ENCODE peak calls at places on chromosome 14, in seven cellular contexts. E is COR-L47, N is A172, P is NCI-H510A treated with DMSO at 0.1 percent for 48 hours, V is pancreas, G is fibroblast of the aortic adventitia, I is RWPE1. Z is an unnamed sample.

GRCh38 chr14:94022532-94023411 is 3.4 kb upstream of the OTUB2 start:
- DNase-seq in E (no peak), N (no peak), P (no peak), V (no peak), G (no peak), I (no peak), Z (no peak)

GRCh38 chr14:90109858-90110257 is 48.1 kb downstream of the KCNK13 start:
- DNase-seq in E (peak), N (peak), P (peak), V (no peak), G (no peak), I (peak), Z (no peak)

GRCh38 chr14:52829527-52829926 is 38.1 kb upstream of the GNPNAT1 start:
- DNase-seq in E (no peak), N (no peak), P (no peak), V (no peak), G (no peak), I (no peak), Z (no peak)

GRCh38 chr14:96001866-96002510 is 37.2 kb upstream of the C14orf132 start:
- DNase-seq in E (peak), N (peak), P (peak), V (no peak), G (no peak), I (no peak), Z (no peak)

GRCh38 chr14:58587271-58587670 is 50.5 kb upstream of the DACT1 start:
- DNase-seq in E (no peak), N (no peak), P (no peak), V (no peak), G (peak), I (no peak), Z (no peak)

GRCh38 chr14:66099931-66100330 is 386.2 kb upstream of the CCDC196 start:
- DNase-seq in E (no peak), N (no peak), P (no peak), V (no peak), G (no peak), I (no peak), Z (no peak)

GRCh38 chr14:54625158-54625557 is 58.2 kb downstream of the SAMD4A start:
- DNase-seq in E (no peak), N (no peak), P (no peak), V (no peak), G (no peak), I (no peak), Z (no peak)

GRCh38 chr14:65783576-65783975 is 371.0 kb downstream of the FUT8 start:
- DNase-seq in E (no peak), N (peak), P (no peak), V (no peak), G (peak), I (no peak), Z (no peak)

GRCh38 chr14:72451081-72451972 is 442.6 kb downstream of the DPF3 start:
- DNase-seq in E (peak), N (peak), P (no peak), V (no peak), G (no peak), I (no peak), Z (no peak)

GRCh38 chr14:98154254-98154653 is 1117.7 kb downstream of the BCL11B start:
- DNase-seq in E (no peak), N (no peak), P (no peak), V (no peak), G (no peak), I (no peak), Z (no peak)

GRCh38 chr14:60311417-60311816 is 62.4 kb downstream of the PPM1A start:
- DNase-seq in E (no peak), N (peak), P (no peak), V (no peak), G (peak), I (no peak), Z (no peak)

GRCh38 chr14:74720526-74720925 is 7.6 kb downstream of the FCF1 start:
- DNase-seq in E (no peak), N (no peak), P (no peak), V (no peak), G (peak), I (no peak), Z (no peak)

GRCh38 chr14:42854061-42854460 is 1247.4 kb downstream of the LRFN5 start:
- DNase-seq in E (no peak), N (no peak), P (no peak), V (no peak), G (peak), I (no peak), Z (no peak)

GRCh38 chr14:33588771-33589170 is 362.1 kb downstream of the EGLN3 start:
- DNase-seq in E (no peak), N (no peak), P (no peak), V (no peak), G (no peak), I (no peak), Z (no peak)

GRCh38 chr14:103149847-103150246 is 26.6 kb downstream of the TNFAIP2 start:
- DNase-seq in E (no peak), N (no peak), P (no peak), V (no peak), G (no peak), I (no peak), Z (no peak)

GRCh38 chr14:101017806-101018560 is 114.5 kb upstream of the RTL1 start:
- DNase-seq in E (no peak), N (no peak), P (no peak), V (peak), G (no peak), I (no peak), Z (peak)

GRCh38 chr14:104531421-104532190 is 48.0 kb upstream of the C14orf180 start:
- DNase-seq in E (no peak), N (no peak), P (no peak), V (no peak), G (no peak), I (no peak), Z (no peak)

GRCh38 chr14:104724981-104725771 is 1.1 kb downstream of the ADSS1 start:
- DNase-seq in E (no peak), N (no peak), P (no peak), V (no peak), G (peak), I (no peak), Z (peak)

GRCh38 chr14:96761066-96761465 is 36.1 kb upstream of the VRK1 start:
- DNase-seq in E (no peak), N (no peak), P (no peak), V (no peak), G (no peak), I (no peak), Z (no peak)

GRCh38 chr14:31283153-31283552 is 75.6 kb upstream of the HECTD1 start:
- DNase-seq in E (no peak), N (no peak), P (no peak), V (no peak), G (no peak), I (no peak), Z (no peak)

GRCh38 chr14:68665116-68665515 is 127.8 kb downstream of the ZFP36L1 start:
- DNase-seq in E (no peak), N (peak), P (no peak), V (peak), G (peak), I (no peak), Z (no peak)

GRCh38 chr14:48398675-48399282 is 723.4 kb upstream of the MDGA2 start:
- DNase-seq in E (peak), N (peak), P (peak), V (no peak), G (peak), I (peak), Z (no peak)

GRCh38 chr14:103770902-103771301 is 55.3 kb downstream of the ZFYVE21 start:
- DNase-seq in E (no peak), N (no peak), P (no peak), V (no peak), G (no peak), I (no peak), Z (no peak)